ENCODE peak calls at places on chromosomes 2 and 18, in eight cellular contexts. One of them, this sample, is unnamed. For H3K4me1, the result is how much of the 10 kb centered on the place peaks cover.

GRCh38 chr2:112768432-112768831 is 4.0 kb upstream of the CKAP2L start:
- DNase-seq in HepG2: no peak
- DNase-seq in K562: no peak
- DNase-seq in spleen: no peak
- DNase-seq in endothelial cell of umbilical vein: no peak
- DNase-seq in HCT116: no peak
- DNase-seq in transverse colon: no peak
- DNase-seq in suprapubic skin: no peak
- DNase-seq in this sample: no peak

GRCh38 chr2:18067980-18068379 is 189.5 kb downstream of the KCNS3 start:
- DNase-seq in HepG2: no peak
- DNase-seq in K562: no peak
- DNase-seq in spleen: no peak
- DNase-seq in endothelial cell of umbilical vein: no peak
- DNase-seq in HCT116: no peak
- DNase-seq in transverse colon: no peak
- DNase-seq in suprapubic skin: no peak
- DNase-seq in this sample: no peak

GRCh38 chr2:14907014-14907612 is 274.6 kb downstream of the LRATD1 start:
- DNase-seq in HepG2: peak
- DNase-seq in K562: no peak
- DNase-seq in spleen: no peak
- DNase-seq in endothelial cell of umbilical vein: no peak
- DNase-seq in HCT116: no peak
- DNase-seq in transverse colon: no peak
- DNase-seq in suprapubic skin: no peak
- DNase-seq in this sample: no peak

GRCh38 chr2:69584127-69584889 is 59.2 kb downstream of the AAK1 start:
- DNase-seq in HepG2: peak
- DNase-seq in K562: no peak
- DNase-seq in spleen: no peak
- DNase-seq in endothelial cell of umbilical vein: no peak
- DNase-seq in HCT116: no peak
- DNase-seq in transverse colon: no peak
- DNase-seq in suprapubic skin: no peak
- DNase-seq in this sample: no peak

GRCh38 chr2:54440050-54440449 is 16.1 kb upstream of the SPTBN1 start:
- DNase-seq in HepG2: no peak
- DNase-seq in K562: no peak
- DNase-seq in spleen: no peak
- DNase-seq in endothelial cell of umbilical vein: no peak
- DNase-seq in HCT116: no peak
- DNase-seq in transverse colon: no peak
- DNase-seq in suprapubic skin: no peak
- DNase-seq in this sample: no peak

GRCh38 chr18:64717026-64717425 is 568.1 kb upstream of the LINC00305 start:
- DNase-seq in HepG2: no peak
- DNase-seq in K562: no peak
- DNase-seq in spleen: no peak
- DNase-seq in endothelial cell of umbilical vein: no peak
- DNase-seq in HCT116: no peak
- DNase-seq in transverse colon: no peak
- DNase-seq in suprapubic skin: no peak
- DNase-seq in this sample: no peak

GRCh38 chr2:179796213-179797007 is 65.0 kb downstream of the ZNF385B start:
- DNase-seq in HepG2: no peak
- DNase-seq in K562: no peak
- DNase-seq in spleen: no peak
- DNase-seq in endothelial cell of umbilical vein: no peak
- DNase-seq in HCT116: no peak
- DNase-seq in transverse colon: no peak
- DNase-seq in suprapubic skin: no peak
- DNase-seq in this sample: no peak

GRCh38 chr2:217929294-217929671 is 73.5 kb downstream of the TNS1 start:
- DNase-seq in HepG2: no peak
- DNase-seq in K562: no peak
- DNase-seq in spleen: no peak
- DNase-seq in endothelial cell of umbilical vein: no peak
- DNase-seq in HCT116: no peak
- DNase-seq in transverse colon: no peak
- DNase-seq in suprapubic skin: no peak
- DNase-seq in this sample: no peak

GRCh38 chr2:77469086-77469485 is 53.1 kb downstream of the LRRTM4 start:
- DNase-seq in HepG2: no peak
- DNase-seq in K562: no peak
- DNase-seq in spleen: no peak
- DNase-seq in endothelial cell of umbilical vein: no peak
- DNase-seq in HCT116: no peak
- DNase-seq in transverse colon: no peak
- DNase-seq in suprapubic skin: no peak
- DNase-seq in this sample: no peak

GRCh38 chr2:211944572-211944971 is 594.0 kb downstream of the ERBB4 start:
- DNase-seq in HepG2: no peak
- DNase-seq in K562: no peak
- DNase-seq in spleen: no peak
- DNase-seq in endothelial cell of umbilical vein: no peak
- DNase-seq in HCT116: peak
- DNase-seq in transverse colon: no peak
- DNase-seq in suprapubic skin: no peak
- DNase-seq in this sample: no peak

GRCh38 chr2:233010569-233011267 is 2.3 kb downstream of the NGEF start:
- DNase-seq in HepG2: no peak
- DNase-seq in K562: no peak
- DNase-seq in spleen: peak
- DNase-seq in endothelial cell of umbilical vein: no peak
- DNase-seq in HCT116: no peak
- DNase-seq in transverse colon: no peak
- DNase-seq in suprapubic skin: peak
- DNase-seq in this sample: no peak

GRCh38 chr18:61738488-61738887 is 154.3 kb downstream of the RNF152 start:
- DNase-seq in HepG2: no peak
- DNase-seq in K562: no peak
- DNase-seq in spleen: no peak
- DNase-seq in endothelial cell of umbilical vein: peak
- DNase-seq in HCT116: no peak
- DNase-seq in transverse colon: no peak
- DNase-seq in suprapubic skin: no peak
- DNase-seq in this sample: no peak

GRCh38 chr2:8122506-8122898 is 559.4 kb upstream of the ID2 start:
- DNase-seq in HepG2: no peak
- DNase-seq in K562: no peak
- DNase-seq in spleen: no peak
- DNase-seq in endothelial cell of umbilical vein: no peak
- DNase-seq in HCT116: no peak
- DNase-seq in transverse colon: no peak
- DNase-seq in suprapubic skin: no peak
- DNase-seq in this sample: no peak

GRCh38 chr18:54247488-54248175 is 21.7 kb upstream of the POLI start:
- DNase-seq in HepG2: no peak
- DNase-seq in K562: no peak
- DNase-seq in spleen: no peak
- DNase-seq in endothelial cell of umbilical vein: no peak
- DNase-seq in HCT116: no peak
- DNase-seq in transverse colon: no peak
- DNase-seq in suprapubic skin: no peak
- DNase-seq in this sample: no peak

GRCh38 chr2:15829091-15829801 is 111.1 kb upstream of the MYCN start:
- DNase-seq in HepG2: no peak
- DNase-seq in K562: no peak
- DNase-seq in spleen: no peak
- DNase-seq in endothelial cell of umbilical vein: no peak
- DNase-seq in HCT116: no peak
- DNase-seq in transverse colon: no peak
- DNase-seq in suprapubic skin: no peak
- DNase-seq in this sample: no peak

GRCh38 chr2:21011453-21011852 is 32.4 kb downstream of the APOB start:
- DNase-seq in HepG2: no peak
- DNase-seq in K562: no peak
- DNase-seq in spleen: no peak
- DNase-seq in endothelial cell of umbilical vein: no peak
- DNase-seq in HCT116: no peak
- DNase-seq in transverse colon: no peak
- DNase-seq in suprapubic skin: no peak
- DNase-seq in this sample: no peak

DNA sequence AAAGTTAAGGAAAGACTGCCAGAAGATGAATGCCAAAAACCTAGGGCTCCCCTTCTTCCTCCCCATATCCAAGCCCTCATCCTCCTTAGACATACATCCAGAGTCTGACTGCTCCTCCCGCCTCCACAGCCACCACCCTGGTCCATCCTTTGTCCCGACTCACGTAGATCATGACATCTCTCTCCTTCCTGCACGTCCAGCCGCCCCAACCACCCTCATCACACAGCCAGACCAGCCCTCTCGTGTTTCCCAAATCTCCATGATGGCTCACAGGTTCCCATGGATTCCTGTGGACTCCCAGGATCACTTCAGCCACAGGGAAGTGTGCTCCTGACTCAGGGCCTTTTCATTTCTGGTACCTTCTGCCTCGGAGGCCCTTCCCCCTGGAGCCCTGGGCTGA is 47.8 kb upstream of the CAB39 start:
- DNase-seq in HepG2: no peak
- DNase-seq in K562: no peak
- DNase-seq in spleen: no peak
- DNase-seq in endothelial cell of umbilical vein: no peak
- DNase-seq in HCT116: no peak
- DNase-seq in transverse colon: no peak
- DNase-seq in suprapubic skin: no peak
- DNase-seq in this sample: no peak
- H3K4me1 ChIP-seq in HepG2: under half
- H3K4me1 ChIP-seq in K562: under half
- H3K4me1 ChIP-seq in spleen: half or more
- H3K4me1 ChIP-seq in endothelial cell of umbilical vein: under half
- H3K4me1 ChIP-seq in HCT116: under half
- H3K4me1 ChIP-seq in transverse colon: under half
- H3K4me1 ChIP-seq in suprapubic skin: under half
- H3K4me1 ChIP-seq in this sample: under half

GRCh38 chr18:41905786-41906527 is 49.1 kb upstream of the PIK3C3 start:
- DNase-seq in HepG2: no peak
- DNase-seq in K562: no peak
- DNase-seq in spleen: no peak
- DNase-seq in endothelial cell of umbilical vein: no peak
- DNase-seq in HCT116: no peak
- DNase-seq in transverse colon: no peak
- DNase-seq in suprapubic skin: no peak
- DNase-seq in this sample: no peak

DNA sequence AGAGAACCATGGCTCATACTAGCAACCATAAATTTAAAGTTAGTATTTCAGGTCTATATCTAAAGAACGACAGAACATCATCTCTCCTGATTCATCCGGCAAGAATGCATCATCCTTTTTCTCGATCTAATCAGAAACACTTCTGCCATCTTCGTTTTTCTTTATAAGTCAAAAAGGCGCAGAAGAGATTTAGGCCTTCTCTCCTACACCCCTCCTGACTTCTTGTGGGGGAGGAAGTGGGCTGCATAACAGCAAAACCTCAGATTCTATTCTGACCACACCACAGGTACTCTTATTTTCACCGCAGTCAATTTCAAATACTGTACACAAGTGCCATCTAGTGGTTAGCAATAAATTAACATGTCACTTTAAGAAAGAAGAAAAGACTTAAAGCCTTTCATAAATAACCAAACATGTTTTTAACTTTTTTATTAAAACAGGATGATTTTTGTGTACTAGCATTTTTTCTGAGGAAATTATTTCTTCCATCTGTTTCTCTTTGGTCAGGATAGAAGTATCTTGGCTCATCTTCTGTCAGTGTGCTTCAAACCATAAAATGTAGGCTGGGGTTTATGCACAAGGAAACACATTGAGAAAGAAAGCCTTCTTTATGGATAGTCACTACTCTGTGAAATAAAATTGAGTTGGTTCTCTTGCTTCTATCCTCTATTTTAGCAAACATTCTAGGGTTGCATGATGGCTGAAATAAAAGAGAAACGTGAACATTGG is 48.3 kb upstream of the PIK3C3 start:
- DNase-seq in HepG2: peak
- DNase-seq in K562: peak
- DNase-seq in spleen: no peak
- DNase-seq in endothelial cell of umbilical vein: peak
- DNase-seq in HCT116: peak
- DNase-seq in transverse colon: no peak
- DNase-seq in suprapubic skin: no peak
- DNase-seq in this sample: no peak
- H3K4me3 ChIP-seq in HepG2: no peak
- H3K4me3 ChIP-seq in K562: no peak
- H3K4me3 ChIP-seq in spleen: no peak
- H3K4me3 ChIP-seq in endothelial cell of umbilical vein: no peak
- H3K4me3 ChIP-seq in HCT116: no peak
- H3K4me3 ChIP-seq in transverse colon: no peak
- H3K4me3 ChIP-seq in suprapubic skin: no peak
- H3K4me3 ChIP-seq in this sample: no peak

GRCh38 chr2:215465246-215465645 is 29.4 kb upstream of the FN1 start:
- DNase-seq in HepG2: no peak
- DNase-seq in K562: no peak
- DNase-seq in spleen: no peak
- DNase-seq in endothelial cell of umbilical vein: peak
- DNase-seq in HCT116: no peak
- DNase-seq in transverse colon: no peak
- DNase-seq in suprapubic skin: no peak
- DNase-seq in this sample: no peak

GRCh38 chr2:215466097-215466909 is 30.4 kb upstream of the FN1 start:
- DNase-seq in HepG2: no peak
- DNase-seq in K562: no peak
- DNase-seq in spleen: no peak
- DNase-seq in endothelial cell of umbilical vein: no peak
- DNase-seq in HCT116: no peak
- DNase-seq in transverse colon: no peak
- DNase-seq in suprapubic skin: no peak
- DNase-seq in this sample: no peak

GRCh38 chr2:215461836-215462532 is 26.1 kb upstream of the FN1 start:
- DNase-seq in HepG2: no peak
- DNase-seq in K562: no peak
- DNase-seq in spleen: no peak
- DNase-seq in endothelial cell of umbilical vein: peak
- DNase-seq in HCT116: no peak
- DNase-seq in transverse colon: no peak
- DNase-seq in suprapubic skin: no peak
- DNase-seq in this sample: no peak

DNA sequence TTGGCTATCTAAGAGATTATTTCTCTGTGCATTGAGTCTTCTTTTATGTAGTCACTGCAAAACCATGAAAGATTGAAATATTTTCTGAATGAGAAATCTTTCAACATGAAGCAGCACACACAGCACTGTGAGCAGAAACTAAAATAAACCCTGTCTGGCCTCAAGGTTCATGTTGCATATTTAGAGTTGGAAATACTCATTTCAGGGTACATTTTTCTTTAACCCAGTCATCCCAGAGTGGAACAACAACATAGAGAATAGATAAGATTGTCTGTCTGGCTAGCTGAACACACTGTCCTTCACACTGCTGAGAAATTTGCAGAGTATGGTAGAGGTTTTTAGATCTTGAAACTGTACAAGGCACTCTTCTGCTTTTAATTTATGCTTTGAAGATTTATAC is 24.8 kb upstream of the FN1 start:
- DNase-seq in HepG2: peak
- DNase-seq in K562: no peak
- DNase-seq in spleen: no peak
- DNase-seq in endothelial cell of umbilical vein: peak
- DNase-seq in HCT116: no peak
- DNase-seq in transverse colon: no peak
- DNase-seq in suprapubic skin: no peak
- DNase-seq in this sample: no peak
- TF ChIP-seq POLR2AphosphoS5 in HepG2: no peak
- TF ChIP-seq POLR2AphosphoS5 in K562: no peak
- TF ChIP-seq POLR2AphosphoS5 in spleen: no peak
- TF ChIP-seq POLR2AphosphoS5 in endothelial cell of umbilical vein: peak
- TF ChIP-seq POLR2AphosphoS5 in HCT116: no peak
- TF ChIP-seq POLR2AphosphoS5 in transverse colon: no peak
- TF ChIP-seq POLR2AphosphoS5 in suprapubic skin: no peak
- TF ChIP-seq POLR2AphosphoS5 in this sample: no peak

GRCh38 chr2:173958198-173958846 is 6.9 kb downstream of the SP3 start:
- DNase-seq in HepG2: peak
- DNase-seq in K562: no peak
- DNase-seq in spleen: no peak
- DNase-seq in endothelial cell of umbilical vein: no peak
- DNase-seq in HCT116: no peak
- DNase-seq in transverse colon: no peak
- DNase-seq in suprapubic skin: no peak
- DNase-seq in this sample: no peak
- H3K4me1 ChIP-seq in HepG2: half or more
- H3K4me1 ChIP-seq in K562: under half
- H3K4me1 ChIP-seq in spleen: half or more
- H3K4me1 ChIP-seq in endothelial cell of umbilical vein: under half
- H3K4me1 ChIP-seq in HCT116: under half
- H3K4me1 ChIP-seq in transverse colon: half or more
- H3K4me1 ChIP-seq in suprapubic skin: half or more
- H3K4me1 ChIP-seq in this sample: under half